ENCODE peak calls at places on chromosomes 11 and 22, in five cellular contexts. G, N, R, S and D are unnamed samples.

GRCh38 chr11:1837171-1838076 is 1.4 kb upstream of the TNNI2 start:
- DNase-seq in N (peak), S (peak), G (peak), R (peak), D (peak)

GRCh38 chr22:20646906-20647305 is 127.0 kb upstream of the SERPIND1 start:
- DNase-seq in G (no peak), N (no peak), S (no peak), R (no peak), D (no peak)

GRCh38 chr11:132779487-132779886 is 752.8 kb downstream of the OPCML start:
- DNase-seq in S (no peak), N (no peak), R (no peak), G (no peak), D (peak)

GRCh38 chr22:22343603-22344276 is 99.2 kb downstream of the VPREB1 start:
- DNase-seq in G (no peak), S (no peak), R (no peak), N (no peak), D (no peak)

GRCh38 chr11:1226226-1226961 is 3.5 kb downstream of the MUC5B start:
- DNase-seq in N (peak), R (no peak), S (no peak), G (no peak), D (no peak)

GRCh38 chr11:3989251-3989650 is 105.3 kb upstream of the RRM1 start:
- DNase-seq in N (no peak), G (no peak), R (no peak), S (no peak), D (no peak)

GRCh38 chr11:9014826-9015225 is 11.0 kb upstream of the NRIP3 start:
- DNase-seq in S (no peak), N (no peak), R (no peak), G (no peak), D (no peak)

GRCh38 chr11:31424652-31425051 is 55.0 kb downstream of the DNAJC24 start:
- DNase-seq in R (no peak), G (no peak), S (no peak), N (no peak), D (no peak)

GRCh38 chr11:123211134-123211879 is 16.3 kb upstream of the CLMP start:
- DNase-seq in N (no peak), G (no peak), R (no peak), S (no peak), D (no peak)

GRCh38 chr11:62402226-62402625 is 16.6 kb upstream of the SCGB1A1 start:
- DNase-seq in R (peak), G (no peak), S (peak), N (peak), D (no peak)

GRCh38 chr22:20052309-20053250 is 27.5 kb upstream of the DGCR8 start:
- DNase-seq in R (no peak), G (no peak), N (no peak), S (no peak), D (peak)

GRCh38 chr22:42299586-42300285 is 29.3 kb upstream of the TCF20 start:
- DNase-seq in S (no peak), R (no peak), G (peak), N (no peak), D (no peak)

GRCh38 chr22:45240137-45240809 is 421 bp downstream of the KIAA0930 start:
- DNase-seq in S (peak), R (peak), G (peak), N (peak), D (peak)

GRCh38 chr22:33597274-33597985 is 322.8 kb downstream of the LARGE1 start:
- DNase-seq in R (no peak), G (no peak), S (no peak), N (no peak), D (no peak)

GRCh38 chr11:119047205-119047604 is 9.8 kb downstream of the HYOU1 start:
- DNase-seq in G (no peak), S (no peak), R (no peak), N (no peak), D (no peak)

GRCh38 chr11:119041821-119042514 is 11.3 kb upstream of the SLC37A4 start:
- DNase-seq in G (no peak), S (no peak), N (no peak), R (no peak), D (peak)

GRCh38 chr11:119048644-119049043 is 8.4 kb downstream of the HYOU1 start:
- DNase-seq in S (no peak), G (no peak), R (no peak), N (no peak), D (no peak)

GRCh38 chr11:119046489-119046888 is 10.5 kb downstream of the HYOU1 start:
- DNase-seq in R (no peak), S (no peak), N (no peak), G (no peak), D (no peak)

DNA sequence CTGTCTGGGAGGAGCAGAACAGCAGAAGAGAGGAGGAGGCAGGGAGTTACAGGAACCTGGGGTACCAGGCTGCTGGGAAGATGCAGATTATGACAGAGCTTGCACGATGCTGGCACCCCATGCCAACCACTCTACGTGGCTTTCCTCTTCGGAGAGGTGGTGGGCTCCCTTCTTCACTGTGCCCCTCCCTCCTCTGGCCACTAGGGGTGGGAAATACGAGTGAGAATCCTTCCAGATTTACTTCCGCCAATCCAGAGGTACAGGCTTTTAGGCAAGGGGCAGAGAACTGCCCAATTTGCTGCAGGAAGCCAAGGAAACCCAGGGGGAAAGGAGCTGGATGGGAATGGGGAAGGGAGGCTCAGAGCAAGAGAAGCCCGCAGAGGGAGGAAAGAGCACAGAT is 12.3 kb downstream of the HYOU1 start:
- DNase-seq in N (no peak), S (no peak), G (no peak), R (no peak), D (no peak)
- TF ChIP-seq CTCF in N (no peak), S (peak), G (no peak), R (peak), D (peak)

GRCh38 chr11:86064236-86064803 is 4.6 kb downstream of the PICALM start:
- DNase-seq in S (peak), G (no peak), R (peak), N (no peak), D (peak)

GRCh38 chr11:86062719-86063118 is 6.2 kb downstream of the PICALM start:
- DNase-seq in R (peak), S (no peak), G (no peak), N (no peak), D (no peak)

GRCh38 chr11:86061483-86061882 is 7.4 kb downstream of the PICALM start:
- DNase-seq in S (no peak), G (no peak), R (no peak), N (no peak), D (no peak)

GRCh38 chr11:86066033-86066432 is 2.9 kb downstream of the PICALM start:
- DNase-seq in S (no peak), G (no peak), N (no peak), R (no peak), D (no peak)

DNA sequence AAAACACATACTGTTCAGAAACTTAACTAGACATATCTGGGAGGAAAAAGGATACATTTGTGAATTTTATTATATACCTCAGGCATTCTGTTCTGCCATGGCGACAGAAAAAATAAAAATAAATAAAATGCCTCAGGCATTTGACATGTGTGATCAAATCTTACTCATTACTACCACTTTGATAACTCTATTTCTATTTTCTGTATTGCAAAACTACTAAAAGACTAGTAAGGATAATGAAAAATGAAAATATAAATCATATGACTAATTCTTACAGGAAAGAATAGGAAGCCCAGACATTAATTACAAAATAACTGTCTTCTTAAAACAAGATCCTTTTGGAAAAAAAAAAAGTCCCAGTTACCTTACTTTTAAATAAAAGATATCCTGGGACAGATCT is 5.3 kb downstream of the PICALM start:
- DNase-seq in N (no peak), G (no peak), R (peak), S (peak), D (peak)
- H3K4me3 ChIP-seq in N (peak), G (no peak), R (no peak), S (no peak), D (no peak)

DNA sequence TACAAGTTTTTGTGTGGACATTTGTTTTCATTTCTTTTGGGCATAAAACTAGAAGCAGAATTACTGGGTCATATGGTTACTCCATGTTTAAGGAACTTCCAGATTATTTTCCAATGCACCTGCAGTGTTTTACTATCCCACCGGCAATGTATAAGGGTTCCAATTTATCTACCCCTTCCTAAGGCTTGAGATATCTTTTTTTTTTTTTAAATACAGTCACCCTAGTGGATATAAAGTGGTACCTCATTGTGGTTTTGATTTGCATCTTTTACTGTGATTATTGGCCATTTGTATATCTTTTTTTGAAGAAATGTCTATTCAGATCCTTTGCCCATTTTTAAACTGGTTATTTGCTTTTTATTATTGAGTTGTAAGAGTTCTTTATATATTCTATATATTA is 34.6 kb upstream of the UCP3 start:
- DNase-seq in S (no peak), R (no peak), N (no peak), G (no peak), D (no peak)
- TF ChIP-seq CTCF in S (no peak), R (no peak), N (no peak), G (no peak), D (no peak)

GRCh38 chr11:40228671-40229070 is 1230.8 kb downstream of the LRRC4C start:
- DNase-seq in G (no peak), R (no peak), S (no peak), N (no peak), D (no peak)
- H3K4me3 ChIP-seq in G (no peak), R (no peak), S (no peak), N (no peak), D (no peak)

GRCh38 chr22:27242917-27243589 is 558.5 kb downstream of the MN1 start:
- DNase-seq in N (no peak), G (no peak), R (no peak), S (no peak), D (peak)

GRCh38 chr22:27240298-27240885 is 561.2 kb downstream of the MN1 start:
- DNase-seq in G (no peak), S (no peak), N (no peak), R (no peak), D (no peak)

GRCh38 chr22:27242474-27242873 is 559.1 kb downstream of the MN1 start:
- DNase-seq in R (no peak), N (no peak), G (no peak), S (no peak), D (no peak)

GRCh38 chr22:27242111-27242436 is 559.5 kb downstream of the MN1 start:
- DNase-seq in N (no peak), R (no peak), S (no peak), G (no peak), D (no peak)

GRCh38 chr22:27241430-27242110 is 560.0 kb downstream of the MN1 start:
- DNase-seq in N (no peak), R (peak), G (peak), S (peak), D (no peak)
- TF ChIP-seq CTCF in N (no peak), R (no peak), G (no peak), S (no peak), D (no peak)

GRCh38 chr11:117874910-117875396 is 1.5 kb downstream of the FXYD6 start:
- DNase-seq in R (no peak), S (no peak), N (no peak), G (no peak), D (no peak)
- H3K4me3 ChIP-seq in R (no peak), S (no peak), N (peak), G (peak), D (no peak)

GRCh38 chr11:43278302-43278956 is 33.4 kb upstream of the API5 start:
- DNase-seq in R (peak), N (no peak), G (peak), S (peak), D (peak)
- TF ChIP-seq CTCF in R (peak), N (no peak), G (peak), S (peak), D (peak)

GRCh38 chr11:130179396-130180306 is 20.1 kb downstream of the ST14 start:
- DNase-seq in R (no peak), S (no peak), G (no peak), N (peak), D (no peak)

GRCh38 chr11:130180896-130181294 is 21.3 kb downstream of the ST14 start:
- DNase-seq in S (no peak), G (no peak), N (peak), R (no peak), D (no peak)

GRCh38 chr11:130180491-130180890 is 20.9 kb downstream of the ST14 start:
- DNase-seq in S (no peak), N (peak), R (peak), G (no peak), D (peak)

GRCh38 chr11:130178992-130179391 is 19.4 kb downstream of the ST14 start:
- DNase-seq in N (no peak), S (no peak), R (no peak), G (no peak), D (peak)

GRCh38 chr11:130181295-130182272 is 22.0 kb downstream of the ST14 start:
- DNase-seq in S (peak), G (peak), N (no peak), R (peak), D (peak)
- H3K4me3 ChIP-seq in S (no peak), G (no peak), N (no peak), R (no peak), D (no peak)